ENCODE peak calls at places on chromosomes 13 and 19, in nine cellular contexts. One of them, this sample, is unnamed. For H3K4me1 and H3K27me3, the result is how much of the 10 kb centered on the place peaks cover.

GRCh38 chr13:112729408-112729807 is 39.6 kb downstream of the ATP11A start:
- DNase-seq in GM23248: no peak
- DNase-seq in mesenchymal stem cell: no peak
- DNase-seq in trophoblast cell: no peak
- DNase-seq in osteoblast: no peak
- DNase-seq in neuronal stem cell: no peak
- DNase-seq in hepatocyte: no peak
- DNase-seq in IMR-90: no peak
- DNase-seq in mammary epithelial cell: no peak
- DNase-seq in this sample: no peak

GRCh38 chr19:48608798-48609263 is 2.3 kb downstream of the SPACA4 start:
- DNase-seq in trophoblast cell: no peak
- DNase-seq in IMR-90: no peak
- DNase-seq in hepatocyte: no peak
- DNase-seq in mesenchymal stem cell: no peak
- DNase-seq in neuronal stem cell: no peak
- DNase-seq in osteoblast: peak
- DNase-seq in GM23248: peak
- DNase-seq in mammary epithelial cell: no peak
- DNase-seq in this sample: no peak

GRCh38 chr13:63393112-63393511 is 1977.5 kb upstream of the PCDH20 start:
- DNase-seq in GM23248: no peak
- DNase-seq in mesenchymal stem cell: no peak
- DNase-seq in hepatocyte: no peak
- DNase-seq in trophoblast cell: no peak
- DNase-seq in IMR-90: peak
- DNase-seq in mammary epithelial cell: no peak
- DNase-seq in neuronal stem cell: no peak
- DNase-seq in osteoblast: no peak
- DNase-seq in this sample: no peak

GRCh38 chr19:55644842-55645511 is 1.5 kb downstream of the ZNF581 start:
- DNase-seq in trophoblast cell: no peak
- DNase-seq in mesenchymal stem cell: no peak
- DNase-seq in osteoblast: peak
- DNase-seq in IMR-90: no peak
- DNase-seq in hepatocyte: no peak
- DNase-seq in mammary epithelial cell: no peak
- DNase-seq in neuronal stem cell: no peak
- DNase-seq in GM23248: no peak
- DNase-seq in this sample: no peak

GRCh38 chr19:46030861-46031550 is 8.2 kb upstream of the PGLYRP1 start:
- DNase-seq in trophoblast cell: no peak
- DNase-seq in mammary epithelial cell: no peak
- DNase-seq in neuronal stem cell: no peak
- DNase-seq in mesenchymal stem cell: no peak
- DNase-seq in hepatocyte: peak
- DNase-seq in osteoblast: no peak
- DNase-seq in GM23248: no peak
- DNase-seq in IMR-90: no peak
- DNase-seq in this sample: no peak

GRCh38 chr19:44776402-44777096 is 1.1 kb upstream of the CBLC start:
- DNase-seq in mesenchymal stem cell: no peak
- DNase-seq in mammary epithelial cell: peak
- DNase-seq in hepatocyte: peak
- DNase-seq in GM23248: no peak
- DNase-seq in neuronal stem cell: no peak
- DNase-seq in osteoblast: no peak
- DNase-seq in IMR-90: no peak
- DNase-seq in trophoblast cell: peak
- DNase-seq in this sample: no peak

GRCh38 chr13:85108356-85108755 is 690.9 kb downstream of the SLITRK6 start:
- DNase-seq in osteoblast: no peak
- DNase-seq in hepatocyte: no peak
- DNase-seq in IMR-90: no peak
- DNase-seq in neuronal stem cell: no peak
- DNase-seq in trophoblast cell: peak
- DNase-seq in mammary epithelial cell: peak
- DNase-seq in GM23248: no peak
- DNase-seq in mesenchymal stem cell: no peak
- DNase-seq in this sample: no peak

GRCh38 chr19:31066385-31066784 is 282.9 kb downstream of the TSHZ3 start:
- DNase-seq in neuronal stem cell: no peak
- DNase-seq in mammary epithelial cell: peak
- DNase-seq in mesenchymal stem cell: peak
- DNase-seq in trophoblast cell: peak
- DNase-seq in osteoblast: peak
- DNase-seq in hepatocyte: peak
- DNase-seq in GM23248: peak
- DNase-seq in IMR-90: peak
- DNase-seq in this sample: peak

GRCh38 chr13:75410207-75410606 is 71.8 kb downstream of the TBC1D4 start:
- DNase-seq in neuronal stem cell: no peak
- DNase-seq in IMR-90: no peak
- DNase-seq in mesenchymal stem cell: no peak
- DNase-seq in GM23248: no peak
- DNase-seq in osteoblast: peak
- DNase-seq in trophoblast cell: no peak
- DNase-seq in mammary epithelial cell: no peak
- DNase-seq in hepatocyte: no peak
- DNase-seq in this sample: no peak

GRCh38 chr19:55091955-55092354 is 16.3 kb downstream of the EPS8L1 start:
- DNase-seq in neuronal stem cell: no peak
- DNase-seq in GM23248: no peak
- DNase-seq in IMR-90: no peak
- DNase-seq in mesenchymal stem cell: no peak
- DNase-seq in hepatocyte: no peak
- DNase-seq in osteoblast: no peak
- DNase-seq in mammary epithelial cell: no peak
- DNase-seq in trophoblast cell: no peak
- DNase-seq in this sample: no peak

GRCh38 chr19:45211751-45212381 is 33.3 kb downstream of the BLOC1S3 start:
- DNase-seq in trophoblast cell: no peak
- DNase-seq in neuronal stem cell: no peak
- DNase-seq in osteoblast: peak
- DNase-seq in GM23248: no peak
- DNase-seq in hepatocyte: no peak
- DNase-seq in mesenchymal stem cell: peak
- DNase-seq in IMR-90: no peak
- DNase-seq in mammary epithelial cell: no peak
- DNase-seq in this sample: no peak

GRCh38 chr19:52961981-52962380 is 700 bp downstream of the ZNF816 start:
- DNase-seq in hepatocyte: no peak
- DNase-seq in mammary epithelial cell: peak
- DNase-seq in trophoblast cell: peak
- DNase-seq in IMR-90: no peak
- DNase-seq in GM23248: peak
- DNase-seq in osteoblast: no peak
- DNase-seq in neuronal stem cell: no peak
- DNase-seq in mesenchymal stem cell: no peak
- DNase-seq in this sample: no peak

GRCh38 chr19:511101-511841 is 4.0 kb downstream of the TPGS1 start:
- DNase-seq in neuronal stem cell: no peak
- DNase-seq in GM23248: peak
- DNase-seq in osteoblast: no peak
- DNase-seq in mammary epithelial cell: peak
- DNase-seq in IMR-90: peak
- DNase-seq in trophoblast cell: peak
- DNase-seq in hepatocyte: peak
- DNase-seq in mesenchymal stem cell: no peak
- DNase-seq in this sample: peak

GRCh38 chr13:30331331-30331771 is 24.0 kb upstream of the KATNAL1 start:
- DNase-seq in trophoblast cell: no peak
- DNase-seq in hepatocyte: no peak
- DNase-seq in GM23248: peak
- DNase-seq in mammary epithelial cell: no peak
- DNase-seq in neuronal stem cell: no peak
- DNase-seq in mesenchymal stem cell: no peak
- DNase-seq in osteoblast: no peak
- DNase-seq in IMR-90: no peak
- DNase-seq in this sample: no peak

GRCh38 chr13:111284579-111284978 is 35.9 kb upstream of the TEX29 start:
- DNase-seq in hepatocyte: no peak
- DNase-seq in GM23248: no peak
- DNase-seq in mesenchymal stem cell: no peak
- DNase-seq in osteoblast: no peak
- DNase-seq in neuronal stem cell: no peak
- DNase-seq in trophoblast cell: no peak
- DNase-seq in mammary epithelial cell: no peak
- DNase-seq in IMR-90: no peak
- DNase-seq in this sample: no peak
- H3K4me1 ChIP-seq in hepatocyte: under half
- H3K4me1 ChIP-seq in GM23248: under half
- H3K4me1 ChIP-seq in mesenchymal stem cell: under half
- H3K4me1 ChIP-seq in osteoblast: under half
- H3K4me1 ChIP-seq in neuronal stem cell: under half
- H3K4me1 ChIP-seq in trophoblast cell: under half
- H3K4me1 ChIP-seq in mammary epithelial cell: under half
- H3K4me1 ChIP-seq in IMR-90: under half
- H3K4me1 ChIP-seq in this sample: under half

GRCh38 chr19:38599722-38600121 is 18.0 kb downstream of the MAP4K1 start:
- DNase-seq in mammary epithelial cell: no peak
- DNase-seq in hepatocyte: no peak
- DNase-seq in GM23248: no peak
- DNase-seq in IMR-90: no peak
- DNase-seq in mesenchymal stem cell: no peak
- DNase-seq in osteoblast: peak
- DNase-seq in neuronal stem cell: no peak
- DNase-seq in trophoblast cell: no peak
- DNase-seq in this sample: no peak

GRCh38 chr19:38592940-38593339 is 24.8 kb downstream of the MAP4K1 start:
- DNase-seq in IMR-90: no peak
- DNase-seq in trophoblast cell: peak
- DNase-seq in mammary epithelial cell: no peak
- DNase-seq in mesenchymal stem cell: no peak
- DNase-seq in hepatocyte: no peak
- DNase-seq in osteoblast: no peak
- DNase-seq in GM23248: no peak
- DNase-seq in neuronal stem cell: no peak
- DNase-seq in this sample: no peak

GRCh38 chr19:38597075-38597474 is 20.7 kb downstream of the MAP4K1 start:
- DNase-seq in hepatocyte: no peak
- DNase-seq in IMR-90: no peak
- DNase-seq in trophoblast cell: no peak
- DNase-seq in GM23248: no peak
- DNase-seq in osteoblast: peak
- DNase-seq in mesenchymal stem cell: no peak
- DNase-seq in mammary epithelial cell: no peak
- DNase-seq in neuronal stem cell: no peak
- DNase-seq in this sample: no peak

GRCh38 chr19:38596057-38596981 is 21.4 kb downstream of the MAP4K1 start:
- DNase-seq in GM23248: peak
- DNase-seq in mesenchymal stem cell: peak
- DNase-seq in mammary epithelial cell: no peak
- DNase-seq in hepatocyte: peak
- DNase-seq in trophoblast cell: peak
- DNase-seq in osteoblast: peak
- DNase-seq in IMR-90: no peak
- DNase-seq in neuronal stem cell: peak
- DNase-seq in this sample: no peak
- H3K4me2 ChIP-seq in GM23248: no peak
- H3K4me2 ChIP-seq in mesenchymal stem cell: peak
- H3K4me2 ChIP-seq in mammary epithelial cell: peak
- H3K4me2 ChIP-seq in hepatocyte: peak
- H3K4me2 ChIP-seq in trophoblast cell: peak
- H3K4me2 ChIP-seq in osteoblast: no peak
- H3K4me2 ChIP-seq in IMR-90: peak
- H3K4me2 ChIP-seq in neuronal stem cell: peak
- H3K4me2 ChIP-seq in this sample: peak

GRCh38 chr19:40923934-40924391 is 41.9 kb upstream of the CYP2A7 start:
- DNase-seq in IMR-90: no peak
- DNase-seq in neuronal stem cell: no peak
- DNase-seq in mesenchymal stem cell: no peak
- DNase-seq in osteoblast: no peak
- DNase-seq in hepatocyte: peak
- DNase-seq in GM23248: no peak
- DNase-seq in trophoblast cell: no peak
- DNase-seq in mammary epithelial cell: no peak
- DNase-seq in this sample: no peak
- H3K27me3 ChIP-seq in IMR-90: under half
- H3K27me3 ChIP-seq in neuronal stem cell: under half
- H3K27me3 ChIP-seq in mesenchymal stem cell: under half
- H3K27me3 ChIP-seq in osteoblast: under half
- H3K27me3 ChIP-seq in hepatocyte: under half
- H3K27me3 ChIP-seq in GM23248: under half
- H3K27me3 ChIP-seq in trophoblast cell: under half
- H3K27me3 ChIP-seq in mammary epithelial cell: under half
- H3K27me3 ChIP-seq in this sample: under half

GRCh38 chr19:15291666-15292065 is 40.7 kb downstream of the BRD4 start:
- DNase-seq in mesenchymal stem cell: peak
- DNase-seq in mammary epithelial cell: no peak
- DNase-seq in osteoblast: no peak
- DNase-seq in neuronal stem cell: no peak
- DNase-seq in GM23248: peak
- DNase-seq in IMR-90: peak
- DNase-seq in hepatocyte: no peak
- DNase-seq in trophoblast cell: no peak
- DNase-seq in this sample: no peak
- H3K4me1 ChIP-seq in mesenchymal stem cell: under half
- H3K4me1 ChIP-seq in mammary epithelial cell: half or more
- H3K4me1 ChIP-seq in osteoblast: under half
- H3K4me1 ChIP-seq in neuronal stem cell: under half
- H3K4me1 ChIP-seq in GM23248: half or more
- H3K4me1 ChIP-seq in IMR-90: under half
- H3K4me1 ChIP-seq in hepatocyte: half or more
- H3K4me1 ChIP-seq in trophoblast cell: under half
- H3K4me1 ChIP-seq in this sample: under half

GRCh38 chr19:6271721-6272410 is 7.9 kb downstream of the MLLT1 start:
- DNase-seq in IMR-90: peak
- DNase-seq in trophoblast cell: no peak
- DNase-seq in hepatocyte: peak
- DNase-seq in GM23248: peak
- DNase-seq in neuronal stem cell: no peak
- DNase-seq in osteoblast: peak
- DNase-seq in mammary epithelial cell: no peak
- DNase-seq in mesenchymal stem cell: peak
- DNase-seq in this sample: peak
- H3K4me2 ChIP-seq in IMR-90: peak
- H3K4me2 ChIP-seq in trophoblast cell: no peak
- H3K4me2 ChIP-seq in hepatocyte: peak
- H3K4me2 ChIP-seq in GM23248: peak
- H3K4me2 ChIP-seq in neuronal stem cell: no peak
- H3K4me2 ChIP-seq in osteoblast: peak
- H3K4me2 ChIP-seq in mammary epithelial cell: peak
- H3K4me2 ChIP-seq in mesenchymal stem cell: peak
- H3K4me2 ChIP-seq in this sample: peak